ENCODE peak calls at places on chromosomes 1 and 21, in four cellular contexts. T is CD8-positive, alpha-beta T cell; J is HuH-7; Z is lung microvascular endothelial cell. W is an unnamed sample.

GRCh38 chr1:151061012-151061401 is 810 bp downstream of the MLLT11 start:
- DNase-seq in T (no peak), J (no peak), Z (peak; percentile 14), W (no peak)

GRCh38 chr21:45150630-45151265 is 76.4 kb downstream of the ADARB1 start:
- DNase-seq in J (no peak), Z (no peak), T (peak; percentile 44), W (no peak)

GRCh38 chr1:19128965-19129514 is 81.0 kb downstream of the UBR4 start:
- DNase-seq in J (no peak), Z (no peak), T (no peak), W (no peak)

GRCh38 chr1:180198186-180198585 is 31.9 kb upstream of the LHX4 start:
- DNase-seq in Z (no peak), J (no peak), T (no peak), W (no peak)

GRCh38 chr1:114235956-114236355 is 82.3 kb upstream of the SYT6 start:
- DNase-seq in Z (no peak), T (no peak), J (no peak), W (peak; percentile 81)

GRCh38 chr1:162605225-162605927 is 26.9 kb upstream of the DDR2 start:
- DNase-seq in Z (peak; percentile 94), J (no peak), T (no peak), W (no peak)

GRCh38 chr1:193406901-193407300 is 220.5 kb upstream of the B3GALT2 start:
- DNase-seq in T (no peak), J (peak; percentile 20), Z (peak; percentile 71), W (peak; percentile 31)

GRCh38 chr1:234925440-234926251 is 203.0 kb downstream of the TOMM20 start:
- DNase-seq in Z (peak; percentile 96), T (peak; percentile 47), J (no peak), W (peak; percentile 75)